ENCODE peak calls at places on chromosomes 7 and 10, in seven cellular contexts. X is GM23248; N is cardiac fibroblast; J is activated CD4-positive, alpha-beta T cell treated with anti-CD3 and anti-CD28 coated beads for 36 hours; E is GM04504; Q is amniotic stem cell; M is AML-193. T is an unnamed sample.

GRCh38 chr10:56298941-56299340 is 62.1 kb downstream of the ZWINT start:
- DNase-seq in X (no peak), N (no peak), J (no peak), E (no peak), Q (no peak), M (no peak), T (no peak)

GRCh38 chr7:2355079-2356008 is 717 bp downstream of the EIF3B start:
- DNase-seq in X (peak), N (no peak), J (peak), E (no peak), Q (no peak), M (no peak), T (peak)

GRCh38 chr7:158816995-158817394 is 12.3 kb downstream of the ESYT2 start:
- DNase-seq in X (no peak), N (no peak), J (peak), E (no peak), Q (no peak), M (no peak), T (no peak)

GRCh38 chr10:124092270-124093075 is 925 bp downstream of the CHST15 start:
- DNase-seq in X (peak), N (peak), J (peak), E (no peak), Q (no peak), M (no peak), T (peak)

GRCh38 chr10:107919626-107920235 is 755.2 kb upstream of the SORCS1 start:
- DNase-seq in X (no peak), N (no peak), J (no peak), E (no peak), Q (no peak), M (no peak), T (no peak)

GRCh38 chr10:6091630-6092029 is 2.8 kb downstream of the RBM17 start:
- DNase-seq in X (peak), N (peak), J (no peak), E (no peak), Q (no peak), M (no peak), T (no peak)

GRCh38 chr7:1103009-1103788 is 15.3 kb downstream of the GPER1 start:
- DNase-seq in X (no peak), N (no peak), J (peak), E (no peak), Q (no peak), M (no peak), T (no peak)

GRCh38 chr10:74738052-74738451 is 88.3 kb upstream of the KAT6B start:
- DNase-seq in X (no peak), N (peak), J (no peak), E (no peak), Q (no peak), M (peak), T (no peak)

GRCh38 chr7:148708026-148708685 is 9.5 kb downstream of the CUL1 start:
- DNase-seq in X (no peak), N (no peak), J (no peak), E (no peak), Q (no peak), M (no peak), T (no peak)

GRCh38 chr7:1317654-1318450 is 85.2 kb downstream of the UNCX start:
- DNase-seq in X (no peak), N (no peak), J (no peak), E (no peak), Q (no peak), M (no peak), T (no peak)

GRCh38 chr7:124124201-124124600 is 91.3 kb upstream of the TMEM229A start:
- DNase-seq in X (no peak), N (no peak), J (no peak), E (no peak), Q (no peak), M (no peak), T (no peak)

GRCh38 chr10:24503627-24504320 is 219.9 kb downstream of the ARHGAP21 start:
- DNase-seq in X (peak), N (peak), J (peak), E (peak), Q (no peak), M (peak), T (peak)

GRCh38 chr7:106752345-106752744 is 91.4 kb upstream of the CCDC71L start:
- DNase-seq in X (no peak), N (no peak), J (no peak), E (no peak), Q (no peak), M (no peak), T (no peak)

GRCh38 chr10:102615361-102615760 is 28.9 kb upstream of the TRIM8 start:
- DNase-seq in X (no peak), N (no peak), J (peak), E (no peak), Q (no peak), M (no peak), T (no peak)

GRCh38 chr7:43509906-43510305 is 73.0 kb upstream of the STK17A start:
- DNase-seq in X (no peak), N (no peak), J (no peak), E (no peak), Q (no peak), M (no peak), T (no peak)

GRCh38 chr7:100406767-100407166 is 21.7 kb downstream of the ZCWPW1 start:
- DNase-seq in X (peak), N (peak), J (no peak), E (no peak), Q (no peak), M (no peak), T (no peak)

GRCh38 chr7:54888067-54888735 is 129.2 kb upstream of the SEC61G start:
- DNase-seq in X (peak), N (no peak), J (no peak), E (no peak), Q (no peak), M (no peak), T (peak)

GRCh38 chr7:114155106-114155765 is 236.4 kb upstream of the PPP1R3A start:
- DNase-seq in X (no peak), N (no peak), J (no peak), E (no peak), Q (no peak), M (no peak), T (no peak)

GRCh38 chr7:252216-252965 is 37.6 kb upstream of the FOXL3 start:
- DNase-seq in X (no peak), N (no peak), J (no peak), E (no peak), Q (no peak), M (no peak), T (no peak)

GRCh38 chr10:61463035-61463909 is 10.1 kb upstream of the TMEM26 start:
- DNase-seq in X (peak), N (peak), J (no peak), E (peak), Q (peak), M (no peak), T (peak)

GRCh38 chr7:114818501-114818900 is 103.4 kb upstream of the MDFIC start:
- DNase-seq in X (peak), N (peak), J (peak), E (peak), Q (no peak), M (no peak), T (peak)

GRCh38 chr10:111118758-111119157 is 41.9 kb downstream of the ADRA2A start:
- DNase-seq in X (no peak), N (no peak), J (no peak), E (no peak), Q (no peak), M (no peak), T (no peak)

GRCh38 chr10:62738916-62739315 is 65.6 kb upstream of the ADO start:
- DNase-seq in X (peak), N (no peak), J (no peak), E (no peak), Q (no peak), M (no peak), T (peak)

GRCh38 chr10:114684085-114684821 is 26.2 kb upstream of the ABLIM1 start:
- DNase-seq in X (peak), N (no peak), J (no peak), E (no peak), Q (no peak), M (no peak), T (peak)

GRCh38 chr7:28926871-28927597 is 31.1 kb downstream of the TRIL start:
- DNase-seq in X (peak), N (peak), J (peak), E (peak), Q (peak), M (peak), T (peak)

GRCh38 chr10:42864575-42864974 is 82.0 kb downstream of the BMS1 start:
- DNase-seq in X (peak), N (peak), J (no peak), E (no peak), Q (no peak), M (peak), T (peak)

GRCh38 chr10:73252445-73253225 is at the start of gene MRPS16:
- DNase-seq in X (peak), N (peak), J (peak), E (peak), Q (peak), M (peak), T (peak)

GRCh38 chr7:88115258-88116195 is 104.3 kb downstream of the SRI start:
- DNase-seq in X (peak), N (no peak), J (no peak), E (no peak), Q (no peak), M (no peak), T (no peak)

GRCh38 chr10:43258032-43258921 is 8.6 kb downstream of the RASGEF1A start:
- DNase-seq in X (no peak), N (no peak), J (no peak), E (no peak), Q (no peak), M (no peak), T (no peak)

GRCh38 chr7:52021343-52021742 is 704.7 kb upstream of the COBL start:
- DNase-seq in X (no peak), N (no peak), J (no peak), E (no peak), Q (no peak), M (no peak), T (no peak)

GRCh38 chr10:132372516-132373095 is 24.4 kb upstream of the PWWP2B start:
- DNase-seq in X (no peak), N (no peak), J (no peak), E (no peak), Q (no peak), M (no peak), T (no peak)